ENCODE peak calls at places on chromosomes 12 and 14, in ten cellular contexts. One of them, this sample, is unnamed.

GRCh38 chr14:61854898-61855297 is 92.7 kb downstream of the SNAPC1 start:
- DNase-seq in activated B cell treated with CpG ODN at 0.5 μM for 24 hours: no peak
- DNase-seq in fibroblast of the aortic adventitia: no peak
- DNase-seq in cardiac fibroblast: no peak
- DNase-seq in breast epithelium: no peak
- DNase-seq in H9: no peak
- DNase-seq in progenitor cell of endocrine pancreas: no peak
- DNase-seq in endodermal cell: no peak
- DNase-seq in fibroblast of lung: no peak
- DNase-seq in mucosa of descending colon: no peak
- DNase-seq in this sample: no peak

GRCh38 chr12:106976013-106976658 is 10.8 kb downstream of the MTERF2 start:
- DNase-seq in activated B cell treated with CpG ODN at 0.5 μM for 24 hours: no peak
- DNase-seq in fibroblast of the aortic adventitia: peak
- DNase-seq in cardiac fibroblast: peak
- DNase-seq in breast epithelium: no peak
- DNase-seq in H9: no peak
- DNase-seq in progenitor cell of endocrine pancreas: no peak
- DNase-seq in endodermal cell: no peak
- DNase-seq in fibroblast of lung: peak
- DNase-seq in mucosa of descending colon: no peak
- DNase-seq in this sample: peak

GRCh38 chr12:119624971-119625370 is 31.4 kb downstream of the TMEM233 start:
- DNase-seq in activated B cell treated with CpG ODN at 0.5 μM for 24 hours: no peak
- DNase-seq in fibroblast of the aortic adventitia: peak
- DNase-seq in cardiac fibroblast: peak
- DNase-seq in breast epithelium: no peak
- DNase-seq in H9: no peak
- DNase-seq in progenitor cell of endocrine pancreas: no peak
- DNase-seq in endodermal cell: no peak
- DNase-seq in fibroblast of lung: no peak
- DNase-seq in mucosa of descending colon: no peak
- DNase-seq in this sample: peak

GRCh38 chr14:74960702-74961101 is 5.3 kb upstream of the PGF start:
- DNase-seq in activated B cell treated with CpG ODN at 0.5 μM for 24 hours: no peak
- DNase-seq in fibroblast of the aortic adventitia: no peak
- DNase-seq in cardiac fibroblast: no peak
- DNase-seq in breast epithelium: no peak
- DNase-seq in H9: no peak
- DNase-seq in progenitor cell of endocrine pancreas: no peak
- DNase-seq in endodermal cell: no peak
- DNase-seq in fibroblast of lung: no peak
- DNase-seq in mucosa of descending colon: no peak
- DNase-seq in this sample: no peak

GRCh38 chr12:131987552-131987951 is 37.8 kb downstream of the EP400 start:
- DNase-seq in activated B cell treated with CpG ODN at 0.5 μM for 24 hours: no peak
- DNase-seq in fibroblast of the aortic adventitia: no peak
- DNase-seq in cardiac fibroblast: no peak
- DNase-seq in breast epithelium: no peak
- DNase-seq in H9: no peak
- DNase-seq in progenitor cell of endocrine pancreas: no peak
- DNase-seq in endodermal cell: peak
- DNase-seq in fibroblast of lung: no peak
- DNase-seq in mucosa of descending colon: no peak
- DNase-seq in this sample: no peak

GRCh38 chr14:38357557-38357956 is 101.7 kb upstream of the CLEC14A start:
- DNase-seq in activated B cell treated with CpG ODN at 0.5 μM for 24 hours: no peak
- DNase-seq in fibroblast of the aortic adventitia: peak
- DNase-seq in cardiac fibroblast: peak
- DNase-seq in breast epithelium: no peak
- DNase-seq in H9: no peak
- DNase-seq in progenitor cell of endocrine pancreas: no peak
- DNase-seq in endodermal cell: no peak
- DNase-seq in fibroblast of lung: peak
- DNase-seq in mucosa of descending colon: no peak
- DNase-seq in this sample: peak

GRCh38 chr12:91852646-91853045 is 293.0 kb downstream of the BTG1 start:
- DNase-seq in activated B cell treated with CpG ODN at 0.5 μM for 24 hours: no peak
- DNase-seq in fibroblast of the aortic adventitia: no peak
- DNase-seq in cardiac fibroblast: peak
- DNase-seq in breast epithelium: no peak
- DNase-seq in H9: no peak
- DNase-seq in progenitor cell of endocrine pancreas: no peak
- DNase-seq in endodermal cell: no peak
- DNase-seq in fibroblast of lung: peak
- DNase-seq in mucosa of descending colon: no peak
- DNase-seq in this sample: peak

GRCh38 chr12:57983150-57983857 is 41.9 kb downstream of the ATP23 start:
- DNase-seq in activated B cell treated with CpG ODN at 0.5 μM for 24 hours: no peak
- DNase-seq in fibroblast of the aortic adventitia: peak
- DNase-seq in cardiac fibroblast: peak
- DNase-seq in breast epithelium: no peak
- DNase-seq in H9: no peak
- DNase-seq in progenitor cell of endocrine pancreas: no peak
- DNase-seq in endodermal cell: peak
- DNase-seq in fibroblast of lung: peak
- DNase-seq in mucosa of descending colon: peak
- DNase-seq in this sample: peak

GRCh38 chr14:70666364-70666691 is 24.6 kb downstream of the TTC9 start:
- DNase-seq in activated B cell treated with CpG ODN at 0.5 μM for 24 hours: no peak
- DNase-seq in fibroblast of the aortic adventitia: no peak
- DNase-seq in cardiac fibroblast: no peak
- DNase-seq in breast epithelium: no peak
- DNase-seq in H9: no peak
- DNase-seq in progenitor cell of endocrine pancreas: no peak
- DNase-seq in endodermal cell: no peak
- DNase-seq in fibroblast of lung: no peak
- DNase-seq in mucosa of descending colon: no peak
- DNase-seq in this sample: no peak

GRCh38 chr12:442235-442884 is 17.4 kb upstream of the B4GALNT3 start:
- DNase-seq in activated B cell treated with CpG ODN at 0.5 μM for 24 hours: no peak
- DNase-seq in fibroblast of the aortic adventitia: peak
- DNase-seq in cardiac fibroblast: peak
- DNase-seq in breast epithelium: no peak
- DNase-seq in H9: peak
- DNase-seq in progenitor cell of endocrine pancreas: peak
- DNase-seq in endodermal cell: peak
- DNase-seq in fibroblast of lung: peak
- DNase-seq in mucosa of descending colon: peak
- DNase-seq in this sample: peak

GRCh38 chr12:20451759-20452158 is 83.4 kb downstream of the PDE3A start:
- DNase-seq in activated B cell treated with CpG ODN at 0.5 μM for 24 hours: no peak
- DNase-seq in fibroblast of the aortic adventitia: no peak
- DNase-seq in cardiac fibroblast: peak
- DNase-seq in breast epithelium: no peak
- DNase-seq in H9: no peak
- DNase-seq in progenitor cell of endocrine pancreas: no peak
- DNase-seq in endodermal cell: no peak
- DNase-seq in fibroblast of lung: no peak
- DNase-seq in mucosa of descending colon: no peak
- DNase-seq in this sample: peak

GRCh38 chr12:132262256-132263060 is 66.9 kb downstream of the GALNT9 start:
- DNase-seq in activated B cell treated with CpG ODN at 0.5 μM for 24 hours: no peak
- DNase-seq in fibroblast of the aortic adventitia: no peak
- DNase-seq in cardiac fibroblast: no peak
- DNase-seq in breast epithelium: no peak
- DNase-seq in H9: no peak
- DNase-seq in progenitor cell of endocrine pancreas: no peak
- DNase-seq in endodermal cell: no peak
- DNase-seq in fibroblast of lung: no peak
- DNase-seq in mucosa of descending colon: no peak
- DNase-seq in this sample: no peak

GRCh38 chr12:115960-116915 is 49.7 kb downstream of the IQSEC3 start:
- DNase-seq in activated B cell treated with CpG ODN at 0.5 μM for 24 hours: no peak
- DNase-seq in fibroblast of the aortic adventitia: no peak
- DNase-seq in cardiac fibroblast: no peak
- DNase-seq in breast epithelium: no peak
- DNase-seq in H9: no peak
- DNase-seq in progenitor cell of endocrine pancreas: no peak
- DNase-seq in endodermal cell: no peak
- DNase-seq in fibroblast of lung: no peak
- DNase-seq in mucosa of descending colon: no peak
- DNase-seq in this sample: no peak

GRCh38 chr14:74934476-74935339 is 11.6 kb upstream of the RPS6KL1 start:
- DNase-seq in activated B cell treated with CpG ODN at 0.5 μM for 24 hours: no peak
- DNase-seq in fibroblast of the aortic adventitia: no peak
- DNase-seq in cardiac fibroblast: no peak
- DNase-seq in breast epithelium: no peak
- DNase-seq in H9: peak
- DNase-seq in progenitor cell of endocrine pancreas: no peak
- DNase-seq in endodermal cell: peak
- DNase-seq in fibroblast of lung: peak
- DNase-seq in mucosa of descending colon: no peak
- DNase-seq in this sample: no peak

DNA sequence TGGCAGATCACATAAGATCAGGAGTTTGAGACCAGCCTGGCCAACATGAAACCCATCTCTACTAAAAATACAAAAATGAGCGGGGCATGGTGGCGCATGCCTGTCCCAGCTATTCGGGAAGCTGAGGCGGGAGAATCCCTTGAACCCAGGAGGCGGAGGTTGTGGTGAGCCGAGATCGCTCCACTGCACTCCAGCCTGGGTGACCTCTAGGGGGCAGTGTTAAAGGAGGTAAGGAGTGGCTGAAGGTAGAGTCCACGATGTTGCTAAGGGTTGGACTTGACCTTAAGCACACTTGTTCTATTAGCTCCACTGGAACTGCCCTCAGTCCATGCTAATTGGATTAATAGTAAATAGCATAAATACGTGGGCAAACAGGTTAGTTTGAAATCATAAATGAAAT is 62.4 kb upstream of the PSMC1 start:
- DNase-seq in activated B cell treated with CpG ODN at 0.5 μM for 24 hours: no peak
- DNase-seq in fibroblast of the aortic adventitia: no peak
- DNase-seq in cardiac fibroblast: no peak
- DNase-seq in breast epithelium: no peak
- DNase-seq in H9: peak
- DNase-seq in progenitor cell of endocrine pancreas: no peak
- DNase-seq in endodermal cell: peak
- DNase-seq in fibroblast of lung: no peak
- DNase-seq in mucosa of descending colon: peak
- DNase-seq in this sample: peak
- TF ChIP-seq CTCF in activated B cell treated with CpG ODN at 0.5 μM for 24 hours: no peak
- TF ChIP-seq CTCF in fibroblast of the aortic adventitia: peak
- TF ChIP-seq CTCF in cardiac fibroblast: peak
- TF ChIP-seq CTCF in breast epithelium: no peak
- TF ChIP-seq CTCF in H9: peak
- TF ChIP-seq CTCF in progenitor cell of endocrine pancreas: peak
- TF ChIP-seq CTCF in endodermal cell: peak
- TF ChIP-seq CTCF in fibroblast of lung: no peak
- TF ChIP-seq CTCF in mucosa of descending colon: no peak
- TF ChIP-seq CTCF in this sample: peak

GRCh38 chr12:78101946-78102635 is 271.4 kb downstream of the NAV3 start:
- DNase-seq in activated B cell treated with CpG ODN at 0.5 μM for 24 hours: no peak
- DNase-seq in fibroblast of the aortic adventitia: no peak
- DNase-seq in cardiac fibroblast: no peak
- DNase-seq in breast epithelium: no peak
- DNase-seq in H9: peak
- DNase-seq in progenitor cell of endocrine pancreas: no peak
- DNase-seq in endodermal cell: peak
- DNase-seq in fibroblast of lung: no peak
- DNase-seq in mucosa of descending colon: no peak
- DNase-seq in this sample: peak
- TF ChIP-seq CTCF in activated B cell treated with CpG ODN at 0.5 μM for 24 hours: no peak
- TF ChIP-seq CTCF in fibroblast of the aortic adventitia: no peak
- TF ChIP-seq CTCF in cardiac fibroblast: no peak
- TF ChIP-seq CTCF in breast epithelium: no peak
- TF ChIP-seq CTCF in H9: peak
- TF ChIP-seq CTCF in progenitor cell of endocrine pancreas: no peak
- TF ChIP-seq CTCF in endodermal cell: peak
- TF ChIP-seq CTCF in fibroblast of lung: no peak
- TF ChIP-seq CTCF in mucosa of descending colon: no peak
- TF ChIP-seq CTCF in this sample: no peak

GRCh38 chr12:98572010-98572409 is 21.5 kb upstream of the SLC25A3 start:
- DNase-seq in activated B cell treated with CpG ODN at 0.5 μM for 24 hours: no peak
- DNase-seq in fibroblast of the aortic adventitia: no peak
- DNase-seq in cardiac fibroblast: no peak
- DNase-seq in breast epithelium: no peak
- DNase-seq in H9: peak
- DNase-seq in progenitor cell of endocrine pancreas: no peak
- DNase-seq in endodermal cell: peak
- DNase-seq in fibroblast of lung: no peak
- DNase-seq in mucosa of descending colon: no peak
- DNase-seq in this sample: no peak
- TF ChIP-seq CTCF in activated B cell treated with CpG ODN at 0.5 μM for 24 hours: no peak
- TF ChIP-seq CTCF in fibroblast of the aortic adventitia: peak
- TF ChIP-seq CTCF in cardiac fibroblast: peak
- TF ChIP-seq CTCF in breast epithelium: no peak
- TF ChIP-seq CTCF in H9: peak
- TF ChIP-seq CTCF in progenitor cell of endocrine pancreas: peak
- TF ChIP-seq CTCF in endodermal cell: peak
- TF ChIP-seq CTCF in fibroblast of lung: peak
- TF ChIP-seq CTCF in mucosa of descending colon: no peak
- TF ChIP-seq CTCF in this sample: no peak

DNA sequence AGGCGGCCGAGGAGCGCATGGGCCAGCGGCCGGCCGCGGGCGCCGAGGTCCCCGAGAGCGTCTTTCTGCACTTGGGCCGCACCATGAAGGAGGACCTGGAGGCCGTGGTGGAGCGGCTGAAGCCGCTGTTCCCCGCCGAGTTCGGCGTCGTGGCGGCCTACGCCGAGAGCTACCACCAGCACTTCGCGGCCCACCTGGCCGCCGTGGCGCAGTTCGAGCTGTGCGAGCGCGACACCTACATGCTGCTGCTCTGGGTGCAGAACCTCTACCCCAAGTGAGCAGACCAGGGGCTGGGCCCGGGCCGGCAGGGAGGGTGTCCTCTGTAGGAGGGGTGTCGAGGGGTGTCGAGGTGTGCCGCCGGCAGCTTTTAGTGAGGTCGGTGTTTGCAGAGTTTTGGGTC is 4.1 kb downstream of the TNFAIP2 start:
- DNase-seq in activated B cell treated with CpG ODN at 0.5 μM for 24 hours: no peak
- DNase-seq in fibroblast of the aortic adventitia: no peak
- DNase-seq in cardiac fibroblast: no peak
- DNase-seq in breast epithelium: no peak
- DNase-seq in H9: no peak
- DNase-seq in progenitor cell of endocrine pancreas: no peak
- DNase-seq in endodermal cell: no peak
- DNase-seq in fibroblast of lung: no peak
- DNase-seq in mucosa of descending colon: no peak
- DNase-seq in this sample: no peak
- TF ChIP-seq CTCF in activated B cell treated with CpG ODN at 0.5 μM for 24 hours: no peak
- TF ChIP-seq CTCF in fibroblast of the aortic adventitia: no peak
- TF ChIP-seq CTCF in cardiac fibroblast: no peak
- TF ChIP-seq CTCF in breast epithelium: no peak
- TF ChIP-seq CTCF in H9: no peak
- TF ChIP-seq CTCF in progenitor cell of endocrine pancreas: no peak
- TF ChIP-seq CTCF in endodermal cell: no peak
- TF ChIP-seq CTCF in fibroblast of lung: no peak
- TF ChIP-seq CTCF in mucosa of descending colon: no peak
- TF ChIP-seq CTCF in this sample: no peak

GRCh38 chr14:36313898-36314297 is 6.5 kb downstream of the MBIP start:
- DNase-seq in activated B cell treated with CpG ODN at 0.5 μM for 24 hours: no peak
- DNase-seq in fibroblast of the aortic adventitia: no peak
- DNase-seq in cardiac fibroblast: no peak
- DNase-seq in breast epithelium: no peak
- DNase-seq in H9: no peak
- DNase-seq in progenitor cell of endocrine pancreas: no peak
- DNase-seq in endodermal cell: no peak
- DNase-seq in fibroblast of lung: no peak
- DNase-seq in mucosa of descending colon: no peak
- DNase-seq in this sample: no peak
- TF ChIP-seq CTCF in activated B cell treated with CpG ODN at 0.5 μM for 24 hours: no peak
- TF ChIP-seq CTCF in fibroblast of the aortic adventitia: no peak
- TF ChIP-seq CTCF in cardiac fibroblast: no peak
- TF ChIP-seq CTCF in breast epithelium: no peak
- TF ChIP-seq CTCF in H9: no peak
- TF ChIP-seq CTCF in progenitor cell of endocrine pancreas: no peak
- TF ChIP-seq CTCF in endodermal cell: peak
- TF ChIP-seq CTCF in fibroblast of lung: no peak
- TF ChIP-seq CTCF in mucosa of descending colon: no peak
- TF ChIP-seq CTCF in this sample: peak

GRCh38 chr14:95142208-95142607 is 15.1 kb downstream of the DICER1 start:
- DNase-seq in activated B cell treated with CpG ODN at 0.5 μM for 24 hours: no peak
- DNase-seq in fibroblast of the aortic adventitia: no peak
- DNase-seq in cardiac fibroblast: no peak
- DNase-seq in breast epithelium: no peak
- DNase-seq in H9: no peak
- DNase-seq in progenitor cell of endocrine pancreas: no peak
- DNase-seq in endodermal cell: no peak
- DNase-seq in fibroblast of lung: no peak
- DNase-seq in mucosa of descending colon: no peak
- DNase-seq in this sample: no peak
- TF ChIP-seq CTCF in activated B cell treated with CpG ODN at 0.5 μM for 24 hours: no peak
- TF ChIP-seq CTCF in fibroblast of the aortic adventitia: no peak
- TF ChIP-seq CTCF in cardiac fibroblast: no peak
- TF ChIP-seq CTCF in breast epithelium: no peak
- TF ChIP-seq CTCF in H9: no peak
- TF ChIP-seq CTCF in progenitor cell of endocrine pancreas: no peak
- TF ChIP-seq CTCF in endodermal cell: no peak
- TF ChIP-seq CTCF in fibroblast of lung: no peak
- TF ChIP-seq CTCF in mucosa of descending colon: no peak
- TF ChIP-seq CTCF in this sample: no peak

This sample was measured in MCF 10A.